ENCODE peak calls at places on chromosomes 7 and 10, in six cellular contexts. One of them, this sample, is unnamed.

GRCh38 chr7:65251851-65252620 is 121.6 kb upstream of the ZNF92 start:
- DNase-seq in IMR-90: peak; percentile 19
- DNase-seq in mesenchymal stem cell: peak; percentile 57
- DNase-seq in H1: peak; percentile 93
- DNase-seq in mesendoderm: peak; percentile 97
- DNase-seq in H9: peak; percentile 97
- DNase-seq in this sample: peak; percentile 80

GRCh38 chr7:26955516-26955915 is 91.1 kb upstream of the SKAP2 start:
- DNase-seq in mesendoderm: no peak
- DNase-seq in H9: no peak
- DNase-seq in H1: no peak
- DNase-seq in mesenchymal stem cell: no peak
- DNase-seq in IMR-90: no peak
- DNase-seq in this sample: no peak

GRCh38 chr7:52140848-52141247 is 824.2 kb upstream of the COBL start:
- DNase-seq in mesendoderm: no peak
- DNase-seq in H9: no peak
- DNase-seq in IMR-90: no peak
- DNase-seq in H1: no peak
- DNase-seq in mesenchymal stem cell: no peak
- DNase-seq in this sample: no peak

GRCh38 chr7:127844707-127845331 is 186.4 kb downstream of the LRRC4 start:
- DNase-seq in mesendoderm: no peak
- DNase-seq in H9: no peak
- DNase-seq in IMR-90: peak; percentile 61
- DNase-seq in H1: no peak
- DNase-seq in mesenchymal stem cell: no peak
- DNase-seq in this sample: no peak

GRCh38 chr7:95596183-95597135 is at the start of gene PDK4:
- DNase-seq in IMR-90: peak; percentile 40
- DNase-seq in mesenchymal stem cell: peak; percentile 90
- DNase-seq in H9: peak; percentile 84
- DNase-seq in H1: no peak
- DNase-seq in mesendoderm: peak; percentile 62
- DNase-seq in this sample: peak; percentile 27

GRCh38 chr10:49220679-49221078 is 32.5 kb upstream of the TMEM273 start:
- DNase-seq in mesenchymal stem cell: no peak
- DNase-seq in mesendoderm: no peak
- DNase-seq in H1: no peak
- DNase-seq in IMR-90: no peak
- DNase-seq in H9: no peak
- DNase-seq in this sample: no peak

GRCh38 chr10:11018426-11018818 is 750 bp downstream of the CELF2 start:
- DNase-seq in mesendoderm: no peak
- DNase-seq in mesenchymal stem cell: no peak
- DNase-seq in H9: peak; percentile 32
- DNase-seq in IMR-90: no peak
- DNase-seq in H1: no peak
- DNase-seq in this sample: no peak

GRCh38 chr7:1924185-1924817 is 254.2 kb downstream of the ELFN1 start:
- DNase-seq in H1: no peak
- DNase-seq in H9: no peak
- DNase-seq in mesenchymal stem cell: peak; percentile 17
- DNase-seq in mesendoderm: no peak
- DNase-seq in IMR-90: no peak
- DNase-seq in this sample: no peak

GRCh38 chr10:22805304-22805703 is 90.9 kb upstream of the PIP4K2A start:
- DNase-seq in IMR-90: peak; percentile 58
- DNase-seq in H1: no peak
- DNase-seq in mesenchymal stem cell: peak; percentile 76
- DNase-seq in mesendoderm: peak; percentile 22
- DNase-seq in H9: no peak
- DNase-seq in this sample: no peak

GRCh38 chr7:151790095-151790825 is 86.7 kb downstream of the PRKAG2 start:
- DNase-seq in H9: no peak
- DNase-seq in IMR-90: no peak
- DNase-seq in mesendoderm: peak; percentile 44
- DNase-seq in mesenchymal stem cell: no peak
- DNase-seq in H1: no peak
- DNase-seq in this sample: no peak

DNA sequence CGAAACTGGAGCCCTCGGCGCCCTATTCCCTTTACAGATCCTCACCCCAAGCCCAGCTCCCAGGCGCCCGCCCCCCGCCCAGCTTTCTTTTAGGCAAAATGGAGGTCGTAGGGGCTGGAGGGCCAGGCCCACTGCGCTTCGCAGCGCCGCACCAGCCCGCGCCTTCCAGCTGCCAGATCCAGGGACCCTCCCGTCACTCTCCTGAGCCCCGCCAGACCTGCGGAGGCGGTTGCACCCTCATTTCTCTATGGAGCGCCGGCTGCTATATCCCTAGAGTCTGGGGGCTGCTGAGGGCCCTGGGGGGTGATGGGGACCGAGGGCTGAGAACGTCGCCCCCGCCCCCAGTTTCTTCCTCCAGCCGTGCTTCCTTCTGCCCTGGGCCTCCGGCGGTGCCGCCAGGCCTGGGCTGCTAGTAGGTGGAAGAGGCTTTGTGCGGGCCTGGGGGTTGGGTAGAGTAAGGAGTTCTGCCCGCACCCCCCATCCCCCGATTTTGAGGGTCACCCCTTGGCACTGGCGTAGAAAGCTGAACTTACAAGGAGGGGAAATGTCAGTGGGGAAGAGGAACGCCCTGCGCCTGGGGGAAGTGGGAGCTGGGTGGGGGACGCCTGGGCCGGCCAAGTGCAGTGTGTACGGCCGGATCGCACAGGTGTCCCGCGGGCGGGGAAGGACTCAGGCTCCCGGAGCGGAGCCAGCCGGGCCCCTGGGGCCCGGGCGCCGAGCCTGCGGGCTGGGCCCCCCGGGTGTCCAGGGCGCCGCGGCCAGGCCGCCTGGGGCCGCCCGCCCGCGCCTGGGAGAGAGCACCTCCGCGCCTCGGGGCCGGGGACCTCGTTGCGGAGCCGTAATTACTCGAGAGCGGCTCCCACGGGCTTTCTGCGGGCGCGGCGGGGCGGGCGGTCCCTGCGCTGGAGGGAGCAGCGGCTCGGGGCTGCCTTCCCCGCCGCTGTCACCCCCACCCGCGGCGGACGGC is 1.2 kb downstream of the GNB2 start:
- DNase-seq in IMR-90: no peak
- DNase-seq in mesendoderm: peak; percentile 49
- DNase-seq in H1: no peak
- DNase-seq in H9: no peak
- DNase-seq in mesenchymal stem cell: peak; percentile 34
- DNase-seq in this sample: no peak
- H3K18ac ChIP-seq in IMR-90: no peak overlapping the region
- H3K18ac ChIP-seq in mesendoderm: peak overlapping the region; percentile 95
- H3K18ac ChIP-seq in H1: peak overlapping the region; percentile 48
- H3K18ac ChIP-seq in H9: no peak overlapping the region
- H3K18ac ChIP-seq in mesenchymal stem cell: peak overlapping the region; percentile 85
- H3K18ac ChIP-seq in this sample: peak overlapping the region; percentile 96

GRCh38 chr10:111209666-111210065 is 132.8 kb downstream of the ADRA2A start:
- DNase-seq in H9: no peak
- DNase-seq in mesenchymal stem cell: no peak
- DNase-seq in mesendoderm: no peak
- DNase-seq in H1: no peak
- DNase-seq in IMR-90: no peak
- DNase-seq in this sample: no peak

GRCh38 chr10:111207525-111207924 is 130.7 kb downstream of the ADRA2A start:
- DNase-seq in IMR-90: no peak
- DNase-seq in H9: no peak
- DNase-seq in mesendoderm: no peak
- DNase-seq in mesenchymal stem cell: no peak
- DNase-seq in H1: no peak
- DNase-seq in this sample: no peak

GRCh38 chr10:111211756-111212155 is 134.9 kb downstream of the ADRA2A start:
- DNase-seq in mesendoderm: peak; percentile 24
- DNase-seq in H1: no peak
- DNase-seq in H9: no peak
- DNase-seq in IMR-90: peak; percentile 2
- DNase-seq in mesenchymal stem cell: peak; percentile 1
- DNase-seq in this sample: no peak

GRCh38 chr10:111208951-111209350 is 132.1 kb downstream of the ADRA2A start:
- DNase-seq in mesendoderm: no peak
- DNase-seq in H9: no peak
- DNase-seq in mesenchymal stem cell: no peak
- DNase-seq in H1: no peak
- DNase-seq in IMR-90: no peak
- DNase-seq in this sample: no peak

GRCh38 chr10:111211241-111211640 is 134.4 kb downstream of the ADRA2A start:
- DNase-seq in H1: no peak
- DNase-seq in H9: no peak
- DNase-seq in mesendoderm: no peak
- DNase-seq in IMR-90: no peak
- DNase-seq in mesenchymal stem cell: no peak
- DNase-seq in this sample: no peak
- H2BK15ac ChIP-seq in H1: no peak overlapping the region
- H2BK15ac ChIP-seq in H9: no peak overlapping the region
- H2BK15ac ChIP-seq in mesendoderm: no peak overlapping the region
- H2BK15ac ChIP-seq in IMR-90: no peak overlapping the region
- H2BK15ac ChIP-seq in mesenchymal stem cell: no peak overlapping the region
- H2BK15ac ChIP-seq in this sample: no peak overlapping the region

DNA sequence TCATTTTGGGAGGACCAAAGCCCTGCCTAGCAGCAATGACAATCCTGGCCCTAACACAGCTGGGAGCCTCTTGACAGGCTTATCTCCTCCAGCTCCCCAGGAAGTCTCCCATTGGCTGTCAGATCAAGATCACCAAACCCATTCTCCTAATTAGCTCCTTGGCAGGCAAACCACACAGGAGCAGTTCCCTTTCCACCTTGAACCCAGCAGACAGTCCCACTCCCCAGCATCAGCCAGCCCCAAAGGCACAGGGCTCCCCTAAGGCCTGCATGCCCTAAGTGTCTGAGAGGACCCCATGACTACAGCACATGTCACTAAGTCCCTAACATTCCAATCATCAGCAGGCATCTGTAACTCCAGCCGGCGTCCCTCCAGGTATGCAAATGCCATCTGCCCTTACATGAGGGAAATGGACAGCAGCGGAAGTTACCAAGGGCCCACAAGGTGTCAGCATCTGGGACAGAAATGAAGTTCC is 348.5 kb downstream of the KCNMA1 start:
- DNase-seq in H9: peak; percentile 38
- DNase-seq in IMR-90: no peak
- DNase-seq in mesenchymal stem cell: no peak
- DNase-seq in mesendoderm: peak; percentile 94
- DNase-seq in H1: no peak
- DNase-seq in this sample: no peak
- H3K18ac ChIP-seq in H9: no peak overlapping the region
- H3K18ac ChIP-seq in IMR-90: no peak overlapping the region
- H3K18ac ChIP-seq in mesenchymal stem cell: peak overlapping the region; percentile 55
- H3K18ac ChIP-seq in mesendoderm: no peak overlapping the region
- H3K18ac ChIP-seq in H1: no peak overlapping the region
- H3K18ac ChIP-seq in this sample: peak overlapping the region; percentile 0

GRCh38 chr10:106672517-106673175 is 491.9 kb downstream of the SORCS1 start:
- DNase-seq in H9: no peak
- DNase-seq in mesenchymal stem cell: no peak
- DNase-seq in H1: no peak
- DNase-seq in mesendoderm: no peak
- DNase-seq in IMR-90: no peak
- DNase-seq in this sample: no peak
- H2BK15ac ChIP-seq in H9: no peak overlapping the region
- H2BK15ac ChIP-seq in mesenchymal stem cell: no peak overlapping the region
- H2BK15ac ChIP-seq in H1: no peak overlapping the region
- H2BK15ac ChIP-seq in mesendoderm: no peak overlapping the region
- H2BK15ac ChIP-seq in IMR-90: no peak overlapping the region
- H2BK15ac ChIP-seq in this sample: no peak overlapping the region